ENCODE peak calls at places on chromosome 4, in six cellular contexts. G, B, D, W, X and V are unnamed samples.

GRCh38 chr4:175054980-175055379 is 136.8 kb downstream of the ADAM29 start:
- DNase-seq in B (peak; percentile 63), W (peak; percentile 87), G (no peak), X (no peak), D (no peak), V (peak; percentile 82)

GRCh38 chr4:113740857-113741379 is 20.6 kb downstream of the CAMK2D start:
- DNase-seq in W (no peak), G (no peak), B (no peak), X (no peak), D (no peak), V (no peak)

GRCh38 chr4:15213415-15213814 is 211.1 kb downstream of the CPEB2 start:
- DNase-seq in W (no peak), G (no peak), X (no peak), D (no peak), B (no peak), V (no peak)

GRCh38 chr4:94534401-94535312 is 82.9 kb downstream of the PDLIM5 start:
- DNase-seq in G (no peak), X (peak; percentile 46), W (peak; percentile 33), D (no peak), B (no peak), V (no peak)

GRCh38 chr4:39706334-39706733 is 8.4 kb downstream of the UBE2K start:
- DNase-seq in X (peak; percentile 85), D (no peak), W (peak; percentile 55), B (peak; percentile 40), G (peak; percentile 89), V (no peak)

GRCh38 chr4:41878991-41879491 is 56.2 kb upstream of the TMEM33 start:
- DNase-seq in W (peak; percentile 16), D (no peak), G (no peak), B (peak; percentile 67), X (no peak), V (peak; percentile 51)

GRCh38 chr4:48295116-48295515 is 25.5 kb upstream of the TEC start:
- DNase-seq in X (no peak), B (no peak), G (no peak), D (no peak), W (no peak), V (no peak)

GRCh38 chr4:163681208-163681821 is 186.8 kb downstream of the TMA16 start:
- DNase-seq in W (peak; percentile 63), X (peak; percentile 30), B (no peak), D (peak; percentile 9), G (peak; percentile 28), V (no peak)

GRCh38 chr4:113278324-113278934 is 229.0 kb downstream of the ANK2 start:
- DNase-seq in X (peak; percentile 79), G (peak; percentile 79), D (peak; percentile 80), B (peak; percentile 80), W (peak; percentile 88), V (peak; percentile 80)

GRCh38 chr4:6779667-6780565 is 2.6 kb upstream of the KIAA0232 start:
- DNase-seq in B (no peak), W (peak; percentile 84), G (peak; percentile 40), X (peak; percentile 58), D (peak; percentile 29), V (peak; percentile 61)

DNA sequence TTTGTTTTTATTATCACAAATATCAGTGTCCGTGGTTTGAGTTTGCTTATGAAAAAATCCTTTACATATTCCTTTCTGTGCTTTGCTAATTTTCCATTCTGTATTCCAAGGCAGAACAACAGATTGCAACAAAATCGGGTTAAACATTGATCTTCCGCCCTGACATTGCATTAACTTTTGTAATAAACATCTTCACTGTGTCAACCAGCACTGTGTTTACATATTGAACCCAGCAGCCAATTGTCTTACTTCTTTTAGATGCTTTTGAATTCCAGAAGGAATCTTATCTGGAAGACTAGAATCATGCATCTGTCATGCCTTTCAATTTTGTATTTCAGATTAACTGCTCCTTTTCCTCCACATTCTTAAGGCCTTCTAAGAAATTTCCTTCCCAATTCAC is 147.8 kb upstream of the CXXC4 start:
- DNase-seq in G (no peak), B (no peak), W (no peak), D (no peak), X (no peak), V (no peak)
- H2BK15ac ChIP-seq in G (no peak overlapping the region), B (no peak overlapping the region), W (no peak overlapping the region), D (no peak overlapping the region), X (no peak overlapping the region), V (no peak overlapping the region)

DNA sequence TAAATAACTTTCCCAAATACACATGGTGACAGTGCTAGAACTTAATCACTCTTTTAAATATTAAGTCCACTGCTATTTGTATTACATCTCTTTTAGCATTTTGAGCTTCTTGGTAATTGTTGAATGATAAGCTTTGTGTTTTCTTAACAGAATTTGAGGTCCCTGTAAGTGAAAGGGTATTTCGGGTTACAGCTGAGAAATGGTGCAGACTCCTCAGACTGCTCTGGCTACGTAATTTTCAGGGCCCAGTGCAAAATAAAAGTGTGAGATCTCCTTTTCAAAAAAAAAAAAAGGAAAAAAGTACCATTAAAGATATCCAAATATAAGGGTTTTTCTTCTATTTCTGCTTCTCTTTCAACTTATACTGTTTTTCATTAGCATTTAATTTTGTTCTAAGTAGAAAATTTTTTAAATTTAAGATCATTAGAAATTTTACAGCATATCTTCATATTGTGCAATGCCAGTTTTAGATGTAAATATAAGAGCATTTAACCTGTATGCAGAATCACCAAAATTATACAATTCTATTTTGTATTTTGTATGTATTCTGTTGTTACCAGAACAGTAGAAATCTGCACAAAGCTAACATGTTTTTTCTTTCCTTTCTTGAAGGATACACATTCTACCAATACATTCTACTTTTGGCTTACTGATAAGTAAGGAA is 33.6 kb upstream of the FGF5 start:
- DNase-seq in B (no peak), W (no peak), G (no peak), D (no peak), X (no peak), V (no peak)
- H2BK15ac ChIP-seq in B (no peak overlapping the region), W (no peak overlapping the region), G (peak overlapping the region; percentile 97), D (no peak overlapping the region), X (no peak overlapping the region), V (no peak overlapping the region)

GRCh38 chr4:186684889-186685309 is 38.8 kb downstream of the FAT1 start:
- DNase-seq in D (no peak), W (peak; percentile 83), G (no peak), X (no peak), B (no peak), V (no peak)

GRCh38 chr4:186676531-186677158 is 47.0 kb downstream of the FAT1 start:
- DNase-seq in G (peak; percentile 98), W (peak; percentile 75), B (no peak), D (no peak), X (peak; percentile 94), V (no peak)

GRCh38 chr4:186685744-186686143 is 37.9 kb downstream of the FAT1 start:
- DNase-seq in G (peak; percentile 92), B (no peak), W (peak; percentile 80), D (no peak), X (peak; percentile 89), V (no peak)

GRCh38 chr4:186684220-186684619 is 39.4 kb downstream of the FAT1 start:
- DNase-seq in D (no peak), B (no peak), G (no peak), W (no peak), X (no peak), V (no peak)

DNA sequence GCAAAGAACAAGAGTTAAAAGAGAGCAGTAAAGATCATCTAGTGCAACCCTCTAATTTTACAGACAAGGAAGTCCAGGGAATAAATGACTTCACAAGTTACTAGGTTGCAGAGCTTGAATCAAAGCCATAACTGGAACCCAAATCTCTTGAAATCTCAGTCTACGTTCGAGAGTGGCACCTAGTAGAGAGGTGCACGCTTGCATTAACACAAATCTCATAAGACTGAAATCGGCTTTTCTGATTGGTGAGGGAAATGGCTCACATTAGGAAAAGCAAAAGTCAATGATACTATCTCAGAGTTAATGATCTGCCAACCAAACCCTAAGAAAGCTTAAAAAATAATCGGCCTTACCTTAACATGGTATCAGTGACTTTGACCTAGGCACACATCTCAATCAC is 43.0 kb downstream of the FAT1 start:
- DNase-seq in G (no peak), X (no peak), W (no peak), D (no peak), B (no peak), V (no peak)
- H2BK15ac ChIP-seq in G (no peak overlapping the region), X (no peak overlapping the region), W (no peak overlapping the region), D (no peak overlapping the region), B (no peak overlapping the region), V (no peak overlapping the region)

DNA sequence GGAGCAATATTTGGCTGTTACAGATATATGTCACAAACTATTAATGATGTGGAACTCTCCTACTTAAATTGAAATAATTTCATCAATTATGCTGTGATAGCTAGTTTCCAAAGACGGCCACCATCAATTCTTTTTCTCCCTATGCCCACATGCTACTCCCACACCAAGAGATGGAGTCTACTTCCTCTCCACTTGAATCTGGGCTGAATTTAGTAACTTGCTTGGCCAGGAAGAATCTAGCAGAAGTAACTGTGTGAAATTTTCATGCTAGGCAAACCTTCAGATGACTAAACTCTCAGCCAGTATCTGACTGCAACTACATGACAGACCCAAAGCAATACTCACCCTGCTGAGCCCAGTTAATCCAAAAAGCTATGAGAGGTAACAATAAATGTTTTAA is 3.2 kb downstream of the SEPSECS start:
- DNase-seq in G (no peak), B (no peak), D (no peak), W (no peak), X (no peak), V (no peak)
- H2BK15ac ChIP-seq in G (no peak overlapping the region), B (no peak overlapping the region), D (no peak overlapping the region), W (no peak overlapping the region), X (no peak overlapping the region), V (no peak overlapping the region)

GRCh38 chr4:151142758-151143157 is 43.3 kb downstream of the RPS3A start:
- DNase-seq in D (no peak), X (no peak), G (no peak), W (no peak), B (no peak), V (no peak)
- H2BK15ac ChIP-seq in D (no peak overlapping the region), X (no peak overlapping the region), G (no peak overlapping the region), W (no peak overlapping the region), B (no peak overlapping the region), V (no peak overlapping the region)

DNA sequence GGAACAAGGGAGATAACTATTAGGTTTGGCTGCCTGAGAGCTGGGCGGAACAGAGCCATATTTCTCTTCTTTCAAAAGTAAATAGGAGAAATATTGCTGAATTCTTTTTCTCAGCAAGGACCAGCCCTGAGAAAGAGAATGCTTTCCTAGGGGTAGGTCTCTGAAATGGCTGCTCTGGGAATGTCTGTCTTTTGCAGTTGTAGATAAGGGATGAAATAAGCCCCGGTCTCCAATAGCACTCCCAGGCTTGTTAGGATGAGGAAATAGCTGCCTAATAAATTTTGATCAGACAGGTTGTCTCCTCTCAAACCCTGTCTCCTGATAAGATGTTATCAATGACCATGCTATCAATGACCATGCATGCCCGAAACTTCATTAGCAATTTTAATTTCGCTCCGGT is 207.8 kb upstream of the KIT start:
- DNase-seq in D (no peak), B (no peak), X (no peak), W (peak; percentile 6), G (no peak), V (no peak)
- H2BK15ac ChIP-seq in D (no peak overlapping the region), B (no peak overlapping the region), X (no peak overlapping the region), W (no peak overlapping the region), G (no peak overlapping the region), V (no peak overlapping the region)

DNA sequence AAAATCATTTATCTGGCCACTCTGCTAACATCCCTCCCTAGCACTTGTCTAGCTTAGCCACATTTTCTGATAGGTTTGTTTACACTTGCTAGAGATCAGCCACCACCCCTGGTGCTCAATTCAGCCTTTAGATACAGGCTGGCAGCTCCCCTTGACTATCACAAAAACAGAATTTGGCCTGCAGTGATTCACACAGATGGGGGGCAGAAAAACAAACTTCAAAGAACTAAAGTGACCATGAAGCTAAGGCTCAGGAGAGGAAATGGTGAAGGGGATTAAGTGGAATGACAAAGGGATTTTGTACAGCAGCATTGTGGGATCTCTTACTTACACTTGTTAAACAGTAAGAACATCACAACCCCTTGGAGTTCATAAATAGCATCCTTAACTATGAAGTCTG is 1718.0 kb upstream of the PCDH7 start:
- DNase-seq in X (no peak), W (peak; percentile 96), D (peak; percentile 42), B (no peak), G (no peak), V (peak; percentile 28)
- H2BK15ac ChIP-seq in X (no peak overlapping the region), W (no peak overlapping the region), D (no peak overlapping the region), B (no peak overlapping the region), G (no peak overlapping the region), V (no peak overlapping the region)